ENCODE peak calls at places on chromosomes 13 and 19, in seven cellular contexts. One of them, this sample, is unnamed.
A peak's percentile ranks its signal among the peaks of the same experiment; 100 is the strongest.

GRCh38 chr13:80036845-80037504 is 304.0 kb downstream of the SPRY2 start:
- DNase-seq in endothelial cell of umbilical vein: no peak
- DNase-seq in OCI-LY7: no peak
- DNase-seq in aorta: no peak
- DNase-seq in Peyer's patch: peak; percentile 44
- DNase-seq in brain microvascular endothelial cell: no peak
- DNase-seq in cardiac muscle cell: no peak
- DNase-seq in this sample: no peak

GRCh38 chr19:12649941-12650340 is 16.6 kb downstream of the MAN2B1 start:
- DNase-seq in Peyer's patch: no peak
- DNase-seq in brain microvascular endothelial cell: no peak
- DNase-seq in aorta: no peak
- DNase-seq in cardiac muscle cell: no peak
- DNase-seq in OCI-LY7: no peak
- DNase-seq in endothelial cell of umbilical vein: no peak
- DNase-seq in this sample: no peak

GRCh38 chr13:111022241-111022640 is 92.9 kb upstream of the ARHGEF7 start:
- DNase-seq in OCI-LY7: no peak
- DNase-seq in brain microvascular endothelial cell: no peak
- DNase-seq in aorta: no peak
- DNase-seq in cardiac muscle cell: no peak
- DNase-seq in Peyer's patch: no peak
- DNase-seq in endothelial cell of umbilical vein: no peak
- DNase-seq in this sample: no peak

GRCh38 chr19:34589730-34590129 is 87.2 kb downstream of the SCGB2B2 start:
- DNase-seq in brain microvascular endothelial cell: no peak
- DNase-seq in cardiac muscle cell: no peak
- DNase-seq in aorta: no peak
- DNase-seq in OCI-LY7: no peak
- DNase-seq in Peyer's patch: no peak
- DNase-seq in endothelial cell of umbilical vein: no peak
- DNase-seq in this sample: no peak

GRCh38 chr13:110475550-110476219 is 85.8 kb downstream of the RAB20 start:
- DNase-seq in Peyer's patch: no peak
- DNase-seq in OCI-LY7: peak; percentile 30
- DNase-seq in cardiac muscle cell: no peak
- DNase-seq in brain microvascular endothelial cell: no peak
- DNase-seq in aorta: no peak
- DNase-seq in endothelial cell of umbilical vein: no peak
- DNase-seq in this sample: no peak

GRCh38 chr19:50778906-50779430 is 8.7 kb downstream of the GPR32 start:
- DNase-seq in Peyer's patch: no peak
- DNase-seq in brain microvascular endothelial cell: no peak
- DNase-seq in aorta: no peak
- DNase-seq in endothelial cell of umbilical vein: no peak
- DNase-seq in cardiac muscle cell: no peak
- DNase-seq in OCI-LY7: no peak
- DNase-seq in this sample: no peak

GRCh38 chr19:53553159-53553558 is 15.2 kb downstream of the ZNF331 start:
- DNase-seq in OCI-LY7: no peak
- DNase-seq in aorta: no peak
- DNase-seq in Peyer's patch: no peak
- DNase-seq in cardiac muscle cell: no peak
- DNase-seq in brain microvascular endothelial cell: no peak
- DNase-seq in endothelial cell of umbilical vein: no peak
- DNase-seq in this sample: no peak

GRCh38 chr19:34118879-34119748 is 53.2 kb upstream of the LSM14A start:
- DNase-seq in endothelial cell of umbilical vein: no peak
- DNase-seq in cardiac muscle cell: no peak
- DNase-seq in brain microvascular endothelial cell: no peak
- DNase-seq in OCI-LY7: no peak
- DNase-seq in Peyer's patch: no peak
- DNase-seq in aorta: no peak
- DNase-seq in this sample: no peak

GRCh38 chr19:49932731-49933131 is 3.4 kb upstream of the NUP62 start:
- DNase-seq in brain microvascular endothelial cell: no peak
- DNase-seq in aorta: peak; percentile 72
- DNase-seq in endothelial cell of umbilical vein: no peak
- DNase-seq in OCI-LY7: no peak
- DNase-seq in cardiac muscle cell: no peak
- DNase-seq in Peyer's patch: peak; percentile 62
- DNase-seq in this sample: no peak

GRCh38 chr19:3338541-3339181 is 27.7 kb upstream of the NFIC start:
- DNase-seq in aorta: no peak
- DNase-seq in endothelial cell of umbilical vein: no peak
- DNase-seq in brain microvascular endothelial cell: no peak
- DNase-seq in cardiac muscle cell: no peak
- DNase-seq in Peyer's patch: peak; percentile 83
- DNase-seq in OCI-LY7: no peak
- DNase-seq in this sample: no peak
- H3K4me3 ChIP-seq in aorta: no peak overlapping the region
- H3K4me3 ChIP-seq in endothelial cell of umbilical vein: no peak overlapping the region
- H3K4me3 ChIP-seq in brain microvascular endothelial cell: no peak overlapping the region
- H3K4me3 ChIP-seq in cardiac muscle cell: no peak overlapping the region
- H3K4me3 ChIP-seq in Peyer's patch: no peak overlapping the region
- H3K4me3 ChIP-seq in OCI-LY7: no peak overlapping the region
- H3K4me3 ChIP-seq in this sample: no peak overlapping the region

DNA sequence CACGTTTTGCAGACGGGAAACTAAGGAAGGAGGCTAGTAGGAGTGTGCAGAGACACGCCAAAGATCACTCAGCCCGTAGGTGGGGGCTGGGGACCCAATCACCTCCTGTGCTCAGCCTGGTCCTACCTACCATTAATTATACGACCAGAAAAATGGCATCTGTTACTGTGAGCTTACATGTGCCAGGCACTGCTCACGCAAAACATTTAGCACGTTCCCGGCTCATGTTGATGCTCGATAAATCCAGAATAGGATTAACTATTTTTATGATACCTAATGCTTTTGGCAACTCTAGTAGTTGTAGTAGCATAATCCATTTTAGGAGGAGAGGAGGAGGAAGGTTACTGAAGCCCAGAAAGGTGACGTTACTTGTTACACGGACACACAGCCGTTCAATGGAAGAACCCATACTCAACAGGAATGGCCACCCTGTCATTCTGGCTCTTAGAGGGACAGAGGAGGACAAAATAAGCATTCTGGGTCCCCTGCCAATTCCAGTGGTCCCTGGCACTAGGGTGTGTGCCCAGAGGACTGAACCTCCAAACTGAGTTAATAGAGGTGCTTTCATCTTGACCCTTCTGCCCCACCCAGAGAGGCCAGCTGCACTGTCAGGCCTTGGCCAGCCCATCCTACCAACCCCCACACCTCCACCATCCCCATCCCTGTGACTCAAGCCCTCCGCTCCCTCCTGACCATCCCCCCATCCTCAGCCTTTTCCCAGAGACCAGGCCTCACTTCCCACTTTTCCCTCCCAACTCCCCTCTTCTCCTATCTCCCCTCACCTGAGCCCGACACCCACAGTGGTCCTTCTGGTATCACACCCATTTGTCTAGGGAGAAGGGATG is 5.0 kb upstream of the EML2 start:
- DNase-seq in cardiac muscle cell: no peak
- DNase-seq in brain microvascular endothelial cell: no peak
- DNase-seq in endothelial cell of umbilical vein: no peak
- DNase-seq in Peyer's patch: no peak
- DNase-seq in OCI-LY7: no peak
- DNase-seq in aorta: no peak
- DNase-seq in this sample: no peak
- H3K4me3 ChIP-seq in cardiac muscle cell: peak overlapping the region; percentile 40
- H3K4me3 ChIP-seq in brain microvascular endothelial cell: no peak overlapping the region
- H3K4me3 ChIP-seq in endothelial cell of umbilical vein: no peak overlapping the region
- H3K4me3 ChIP-seq in Peyer's patch: no peak overlapping the region
- H3K4me3 ChIP-seq in OCI-LY7: no peak overlapping the region
- H3K4me3 ChIP-seq in aorta: no peak overlapping the region
- H3K4me3 ChIP-seq in this sample: no peak overlapping the region

DNA sequence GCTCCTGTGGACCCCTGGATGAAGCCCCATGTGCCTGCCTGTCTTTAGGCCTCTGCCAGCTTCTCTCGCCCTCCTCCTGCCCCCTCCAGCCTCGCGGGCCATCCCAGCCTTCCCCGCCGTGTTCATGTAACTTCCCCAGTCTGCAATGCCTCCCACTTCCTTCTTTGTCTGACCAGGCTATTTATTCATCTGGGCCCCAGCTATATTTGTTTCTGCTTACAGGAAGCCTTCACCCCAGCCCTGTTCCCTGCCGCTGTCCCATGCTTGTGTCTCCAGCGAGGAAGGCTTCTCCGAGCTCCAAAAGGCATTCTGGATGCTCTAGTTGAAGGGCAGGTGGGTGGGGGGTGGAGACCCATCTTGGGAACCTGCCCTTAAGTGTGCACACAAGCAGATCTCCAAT is 7.9 kb upstream of the C3 start:
- DNase-seq in OCI-LY7: peak; percentile 63
- DNase-seq in cardiac muscle cell: no peak
- DNase-seq in brain microvascular endothelial cell: no peak
- DNase-seq in aorta: no peak
- DNase-seq in Peyer's patch: no peak
- DNase-seq in endothelial cell of umbilical vein: peak; percentile 40
- DNase-seq in this sample: no peak
- H3K4me3 ChIP-seq in OCI-LY7: peak overlapping the region; percentile 9
- H3K4me3 ChIP-seq in cardiac muscle cell: no peak overlapping the region
- H3K4me3 ChIP-seq in brain microvascular endothelial cell: no peak overlapping the region
- H3K4me3 ChIP-seq in aorta: no peak overlapping the region
- H3K4me3 ChIP-seq in Peyer's patch: no peak overlapping the region
- H3K4me3 ChIP-seq in endothelial cell of umbilical vein: no peak overlapping the region
- H3K4me3 ChIP-seq in this sample: no peak overlapping the region

DNA sequence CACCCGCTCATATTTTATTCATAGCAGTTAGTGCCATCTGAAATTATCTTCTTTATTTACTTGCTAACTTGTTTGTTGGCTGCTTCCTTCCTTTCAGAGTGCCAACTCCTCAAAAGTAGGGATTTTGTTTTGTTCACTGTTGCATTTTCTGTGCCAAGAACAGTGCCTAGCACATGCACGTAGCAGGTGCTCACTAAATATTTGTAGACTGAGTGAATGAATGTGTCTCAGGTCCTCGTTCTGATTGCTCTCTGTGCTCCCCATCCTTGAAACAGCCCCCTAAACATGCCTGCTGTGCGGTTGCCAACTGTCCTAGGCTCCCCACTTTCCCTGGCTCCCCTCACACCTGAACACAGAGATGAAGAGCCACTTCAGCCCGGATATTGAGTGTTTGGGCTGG is 1.5 kb downstream of the GIPC1 start:
- DNase-seq in OCI-LY7: no peak
- DNase-seq in cardiac muscle cell: no peak
- DNase-seq in brain microvascular endothelial cell: no peak
- DNase-seq in endothelial cell of umbilical vein: no peak
- DNase-seq in Peyer's patch: no peak
- DNase-seq in aorta: no peak
- DNase-seq in this sample: no peak
- H3K4me3 ChIP-seq in OCI-LY7: no peak overlapping the region
- H3K4me3 ChIP-seq in cardiac muscle cell: no peak overlapping the region
- H3K4me3 ChIP-seq in brain microvascular endothelial cell: peak overlapping the region; percentile 74
- H3K4me3 ChIP-seq in endothelial cell of umbilical vein: no peak overlapping the region
- H3K4me3 ChIP-seq in Peyer's patch: no peak overlapping the region
- H3K4me3 ChIP-seq in aorta: no peak overlapping the region
- H3K4me3 ChIP-seq in this sample: peak overlapping the region; percentile 80